ENCODE peak calls at places on chromosome 4, in four cellular contexts. F is GM12878, A is HepG2, K is H1. U is an unnamed sample. For H3K4me1, the result is how much of the 10 kb centered on the place peaks cover.

GRCh38 chr4:84673475-84674230 is 90.7 kb downstream of the CDS1 start:
- DNase-seq in A (no peak), F (no peak), K (no peak), U (no peak)

GRCh38 chr4:4619821-4620220 is 78.0 kb upstream of the STX18 start:
- DNase-seq in F (no peak), K (no peak), A (no peak), U (no peak)

GRCh38 chr4:78336093-78336943 is 215.3 kb upstream of the ANXA3 start:
- DNase-seq in K (no peak), A (no peak), F (no peak), U (no peak)

GRCh38 chr4:124334119-124334518 is 378.4 kb downstream of the ANKRD50 start:
- DNase-seq in K (no peak), F (no peak), A (peak), U (peak)

GRCh38 chr4:147733614-147734344 is 1.9 kb downstream of the ARHGAP10 start:
- DNase-seq in F (no peak), A (no peak), K (no peak), U (no peak)

GRCh38 chr4:189090174-189090814 is 850.4 kb upstream of the FRG1 start:
- DNase-seq in F (no peak), A (peak), K (no peak), U (peak)

GRCh38 chr4:177638871-177639270 is 196.6 kb upstream of the AGA start:
- DNase-seq in F (no peak), K (no peak), A (no peak), U (peak)

GRCh38 chr4:6727943-6728250 is 11.9 kb downstream of the BLOC1S4 start:
- DNase-seq in F (no peak), A (no peak), K (no peak), U (no peak)

GRCh38 chr4:55609393-55609821 is 17.4 kb upstream of the PDCL2 start:
- DNase-seq in A (no peak), K (no peak), F (no peak), U (no peak)

GRCh38 chr4:114281561-114281960 is 302.1 kb upstream of the ARSJ start:
- DNase-seq in F (no peak), K (no peak), A (no peak), U (no peak)

DNA sequence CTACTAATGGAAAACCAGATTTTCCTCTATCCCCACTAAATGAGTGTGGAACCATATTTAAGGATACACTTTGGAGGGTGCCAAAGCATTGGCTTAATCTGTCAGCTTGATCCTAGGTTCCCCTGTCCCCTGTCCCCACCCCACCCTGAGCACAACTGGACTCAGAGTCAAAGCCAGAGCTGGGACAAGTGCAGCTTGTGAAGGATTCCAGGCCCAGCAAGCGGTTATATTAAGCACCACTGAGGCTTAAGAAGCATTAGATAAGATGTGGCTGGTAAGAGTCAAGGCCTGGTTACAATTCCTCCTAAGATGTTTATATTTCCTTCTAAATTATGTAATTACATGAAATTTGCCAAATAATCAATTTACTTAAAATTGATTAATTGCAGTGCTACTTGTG is 350.0 kb upstream of the GATB start:
- DNase-seq in A (no peak), F (no peak), K (no peak), U (no peak)
- H3K4me1 ChIP-seq in A (under half), F (under half), K (under half), U (under half)

GRCh38 chr4:122326908-122327307 is 51.9 kb upstream of the ADAD1 start:
- DNase-seq in F (no peak), K (no peak), A (no peak), U (no peak)

GRCh38 chr4:122328893-122329292 is 49.9 kb upstream of the ADAD1 start:
- DNase-seq in K (no peak), F (no peak), A (no peak), U (no peak)

GRCh38 chr4:122334828-122335227 is 44.0 kb upstream of the ADAD1 start:
- DNase-seq in K (no peak), F (no peak), A (no peak), U (no peak)

GRCh38 chr4:122331195-122331594 is 47.6 kb upstream of the ADAD1 start:
- DNase-seq in K (no peak), F (no peak), A (no peak), U (no peak)

DNA sequence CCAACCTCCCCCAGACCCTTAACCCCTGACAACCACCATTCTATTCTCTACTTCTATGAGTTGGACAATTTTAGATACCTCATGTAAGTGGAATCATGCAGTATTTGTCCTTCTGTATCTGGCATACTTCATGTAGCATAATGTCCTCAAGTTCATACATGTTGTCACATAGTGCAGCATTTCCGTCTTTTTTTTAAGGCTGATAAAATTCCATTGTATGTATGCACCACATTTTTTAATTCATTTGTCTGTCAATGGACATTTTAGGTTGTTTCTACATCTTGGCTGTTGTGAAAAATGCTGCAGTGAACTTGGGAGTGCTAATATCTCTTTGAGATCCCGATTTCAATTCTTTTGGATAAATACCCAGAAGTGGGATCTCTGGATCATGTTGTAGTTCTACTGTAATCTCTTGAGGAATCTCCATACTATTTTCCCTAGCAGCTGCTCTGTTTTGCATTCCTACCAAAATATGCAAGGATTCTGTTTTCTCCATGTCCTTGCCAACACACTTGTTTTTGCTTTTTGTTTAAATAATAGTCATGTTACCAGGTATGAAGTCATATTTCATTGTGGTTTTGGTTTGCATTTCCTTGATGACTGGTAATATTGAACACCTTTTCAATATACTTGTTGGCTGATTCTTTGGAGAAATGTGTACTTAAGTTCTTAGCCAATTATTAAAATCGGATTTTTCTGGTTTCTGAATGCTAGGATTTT is 48.8 kb upstream of the ADAD1 start:
- DNase-seq in K (no peak), A (no peak), F (no peak), U (no peak)
- TF ChIP-seq SUZ12 in K (no peak), A (no peak), F (no peak), U (no peak)

DNA sequence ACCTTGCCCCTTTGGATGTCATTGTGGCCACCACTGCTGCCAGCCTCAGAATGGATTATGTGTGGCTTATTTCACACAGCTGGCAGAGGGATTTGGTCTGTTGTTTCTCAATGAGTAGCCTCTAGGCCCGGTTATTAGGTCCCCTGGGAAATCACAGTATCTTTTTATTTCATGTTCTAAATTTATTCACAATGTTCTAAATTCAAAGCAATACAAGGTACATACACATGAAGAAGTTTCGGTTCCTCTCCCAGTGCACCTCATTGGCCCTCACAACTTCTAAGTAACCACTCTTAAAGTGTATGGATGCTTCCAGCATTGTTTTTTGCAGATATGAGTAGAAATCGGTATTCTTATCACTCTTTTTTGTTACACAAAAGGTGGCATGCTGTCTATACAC is 262.7 kb downstream of the RCHY1 start:
- DNase-seq in K (no peak), A (no peak), F (peak), U (no peak)
- H3K4me1 ChIP-seq in K (under half), A (under half), F (under half), U (under half)

DNA sequence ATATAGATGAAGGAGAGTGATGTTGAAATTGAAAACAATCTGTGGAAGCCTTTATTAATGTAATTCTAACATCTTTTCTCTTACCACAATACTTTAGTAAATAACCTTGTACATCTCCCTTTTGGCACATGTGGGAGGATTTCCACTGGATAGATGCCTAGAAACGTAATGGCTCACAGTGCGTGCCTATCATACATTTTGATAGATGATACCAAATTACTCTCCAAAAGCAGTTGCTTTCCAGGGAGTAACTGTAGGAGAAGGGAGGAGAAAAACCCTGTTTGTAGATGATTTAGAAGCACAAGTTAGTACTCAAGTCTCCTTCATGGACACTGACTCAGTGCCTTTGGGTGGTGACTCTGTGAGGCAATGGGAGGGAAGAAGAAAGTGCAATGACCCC is 476.3 kb downstream of the CCSER1 start:
- DNase-seq in F (no peak), K (no peak), A (no peak), U (no peak)
- TF ChIP-seq SUZ12 in F (no peak), K (no peak), A (no peak), U (no peak)

GRCh38 chr4:42638276-42638675 is 18.6 kb downstream of the ATP8A1 start:
- DNase-seq in K (no peak), F (no peak), A (no peak), U (no peak)

GRCh38 chr4:42638993-42639392 is 17.9 kb downstream of the ATP8A1 start:
- DNase-seq in A (no peak), F (peak), K (no peak), U (no peak)

GRCh38 chr4:42636591-42636990 is 20.3 kb downstream of the ATP8A1 start:
- DNase-seq in F (no peak), A (no peak), K (no peak), U (no peak)

GRCh38 chr4:42637861-42638260 is 19.0 kb downstream of the ATP8A1 start:
- DNase-seq in A (no peak), F (no peak), K (no peak), U (no peak)

GRCh38 chr4:42637104-42637503 is 19.8 kb downstream of the ATP8A1 start:
- DNase-seq in A (no peak), K (no peak), F (no peak), U (no peak)
- H3K4me1 ChIP-seq in A (under half), K (under half), F (half or more), U (under half)

GRCh38 chr4:107930821-107931774 is at the start of gene CYP2U1:
- DNase-seq in F (no peak), K (peak), A (peak), U (peak)
- TF ChIP-seq SUZ12 in F (no peak), K (peak), A (no peak), U (no peak)

GRCh38 chr4:41144812-41145211 is 69.5 kb downstream of the APBB2 start:
- DNase-seq in K (no peak), F (no peak), A (peak), U (no peak)
- H3K4me1 ChIP-seq in K (under half), F (under half), A (half or more), U (under half)

GRCh38 chr4:93433840-93434239 is 394.7 kb upstream of the ATOH1 start:
- DNase-seq in F (no peak), A (peak), K (no peak), U (no peak)

GRCh38 chr4:93436000-93436626 is 392.4 kb upstream of the ATOH1 start:
- DNase-seq in F (no peak), K (no peak), A (no peak), U (no peak)
- TF ChIP-seq SUZ12 in F (no peak), K (no peak), A (no peak), U (no peak)

GRCh38 chr4:51850294-51850693 is 7.3 kb downstream of the DCUN1D4 start:
- DNase-seq in F (no peak), A (no peak), K (no peak), U (no peak)

GRCh38 chr4:51851937-51852290 is 9.0 kb downstream of the DCUN1D4 start:
- DNase-seq in F (no peak), K (no peak), A (no peak), U (no peak)

GRCh38 chr4:51849430-51849829 is 6.5 kb downstream of the DCUN1D4 start:
- DNase-seq in K (no peak), F (no peak), A (no peak), U (no peak)

GRCh38 chr4:51853027-51853682 is 10.2 kb downstream of the DCUN1D4 start:
- DNase-seq in A (peak), F (no peak), K (no peak), U (no peak)

GRCh38 chr4:51851090-51851936 is 8.4 kb downstream of the DCUN1D4 start:
- DNase-seq in K (no peak), F (no peak), A (no peak), U (no peak)
- H3K4me1 ChIP-seq in K (under half), F (under half), A (under half), U (under half)